ENCODE peak calls at places on chromosomes 12 and 14, in five cellular contexts. K, D, A, J and X are unnamed samples.

GRCh38 chr12:104669851-104670337 is 213.1 kb downstream of the CHST11 start:
- DNase-seq in D (no peak), J (no peak), A (no peak), K (peak; percentile 18), X (no peak)

GRCh38 chr14:90698379-90698869 is 117.8 kb downstream of the TTC7B start:
- DNase-seq in D (no peak), J (no peak), A (peak; percentile 7), K (no peak), X (no peak)

GRCh38 chr12:58765653-58766554 is 154.4 kb downstream of the LRIG3 start:
- DNase-seq in J (no peak), K (no peak), A (no peak), D (no peak), X (no peak)

GRCh38 chr12:124045671-124046070 is 72.7 kb downstream of the ZNF664 start:
- DNase-seq in K (no peak), D (no peak), J (no peak), A (no peak), X (no peak)

GRCh38 chr12:114447274-114447716 is 41.4 kb upstream of the TBX5 start:
- DNase-seq in J (no peak), K (no peak), D (no peak), A (no peak), X (no peak)

GRCh38 chr14:93943052-93943451 is 15.9 kb downstream of the FAM181A start:
- DNase-seq in J (no peak), D (peak; percentile 74), A (peak; percentile 47), K (no peak), X (no peak)

GRCh38 chr12:114918535-114919233 is 234.7 kb upstream of the TBX3 start:
- DNase-seq in A (peak; percentile 91), D (peak; percentile 35), J (peak; percentile 40), K (no peak), X (peak; percentile 84)

GRCh38 chr12:117489671-117490070 is 128.2 kb upstream of the NOS1 start:
- DNase-seq in J (no peak), A (no peak), K (no peak), D (no peak), X (no peak)

GRCh38 chr12:108367436-108367835 is 28.3 kb upstream of the CMKLR1 start:
- DNase-seq in K (no peak), D (no peak), J (no peak), A (peak; percentile 31), X (no peak)

GRCh38 chr14:64764641-64765520 is 60.7 kb downstream of the PLEKHG3 start:
- DNase-seq in A (peak; percentile 79), K (peak; percentile 40), J (peak; percentile 61), D (peak; percentile 51), X (peak; percentile 64)